ENCODE peak calls at places on chromosomes 7 and 10, in five cellular contexts. One of them, this sample, is unnamed.

GRCh38 chr10:660980-661890 is 28.2 kb downstream of the DIP2C start:
- DNase-seq in K562: no peak
- DNase-seq in SK-N-SH: no peak
- DNase-seq in IMR-90: no peak
- DNase-seq in HepG2: peak
- DNase-seq in this sample: no peak

GRCh38 chr10:102175415-102175814 is 23.2 kb downstream of the NOLC1 start:
- DNase-seq in K562: no peak
- DNase-seq in IMR-90: peak
- DNase-seq in SK-N-SH: no peak
- DNase-seq in HepG2: no peak
- DNase-seq in this sample: no peak

GRCh38 chr10:113219446-113219845 is 269.4 kb downstream of the TCF7L2 start:
- DNase-seq in K562: no peak
- DNase-seq in IMR-90: no peak
- DNase-seq in HepG2: no peak
- DNase-seq in SK-N-SH: no peak
- DNase-seq in this sample: no peak

GRCh38 chr7:105718511-105718925 is 137.2 kb upstream of the EFCAB10 start:
- DNase-seq in HepG2: no peak
- DNase-seq in K562: no peak
- DNase-seq in SK-N-SH: no peak
- DNase-seq in IMR-90: no peak
- DNase-seq in this sample: no peak

GRCh38 chr7:148546857-148547256 is 43.7 kb upstream of the C7orf33 start:
- DNase-seq in IMR-90: no peak
- DNase-seq in HepG2: no peak
- DNase-seq in SK-N-SH: no peak
- DNase-seq in K562: no peak
- DNase-seq in this sample: no peak

GRCh38 chr10:100568937-100569336 is 33.2 kb downstream of the HIF1AN start:
- DNase-seq in IMR-90: no peak
- DNase-seq in K562: no peak
- DNase-seq in HepG2: no peak
- DNase-seq in SK-N-SH: peak
- DNase-seq in this sample: no peak

GRCh38 chr7:90211391-90212148 is at the start of gene STEAP2:
- DNase-seq in SK-N-SH: peak
- DNase-seq in K562: peak
- DNase-seq in IMR-90: peak
- DNase-seq in HepG2: peak
- DNase-seq in this sample: no peak

GRCh38 chr7:74063646-74064045 is 20.0 kb upstream of the LIMK1 start:
- DNase-seq in HepG2: no peak
- DNase-seq in SK-N-SH: no peak
- DNase-seq in IMR-90: no peak
- DNase-seq in K562: no peak
- DNase-seq in this sample: no peak

GRCh38 chr7:31488562-31489203 is 25.2 kb upstream of the ITPRID1 start:
- DNase-seq in SK-N-SH: peak
- DNase-seq in HepG2: peak
- DNase-seq in IMR-90: no peak
- DNase-seq in K562: peak
- DNase-seq in this sample: peak

GRCh38 chr7:148390381-148390780 is 200.2 kb upstream of the C7orf33 start:
- DNase-seq in SK-N-SH: no peak
- DNase-seq in HepG2: no peak
- DNase-seq in K562: no peak
- DNase-seq in IMR-90: no peak
- DNase-seq in this sample: no peak

GRCh38 chr10:46557319-46558140 is 1.1 kb upstream of the GPRIN2 start:
- DNase-seq in K562: no peak
- DNase-seq in HepG2: no peak
- DNase-seq in SK-N-SH: no peak
- DNase-seq in IMR-90: no peak
- DNase-seq in this sample: no peak

GRCh38 chr10:63497321-63497720 is 23.9 kb upstream of the REEP3 start:
- DNase-seq in HepG2: no peak
- DNase-seq in SK-N-SH: no peak
- DNase-seq in IMR-90: no peak
- DNase-seq in K562: no peak
- DNase-seq in this sample: no peak

GRCh38 chr7:100372256-100372655 is 1.0 kb upstream of the PILRA start:
- DNase-seq in K562: no peak
- DNase-seq in HepG2: no peak
- DNase-seq in SK-N-SH: no peak
- DNase-seq in IMR-90: peak
- DNase-seq in this sample: no peak

GRCh38 chr7:112204776-112205347 is 1.3 kb downstream of the DOCK4 start:
- DNase-seq in K562: peak
- DNase-seq in IMR-90: no peak
- DNase-seq in HepG2: no peak
- DNase-seq in SK-N-SH: no peak
- DNase-seq in this sample: no peak

GRCh38 chr7:140165422-140165821 is 11.4 kb downstream of the KDM7A start:
- DNase-seq in SK-N-SH: no peak
- DNase-seq in HepG2: no peak
- DNase-seq in K562: no peak
- DNase-seq in IMR-90: peak
- DNase-seq in this sample: no peak

GRCh38 chr7:217781-218180 is 25.4 kb downstream of the FAM20C start:
- DNase-seq in SK-N-SH: no peak
- DNase-seq in K562: no peak
- DNase-seq in IMR-90: no peak
- DNase-seq in HepG2: no peak
- DNase-seq in this sample: no peak

GRCh38 chr7:218316-218715 is 25.9 kb downstream of the FAM20C start:
- DNase-seq in HepG2: no peak
- DNase-seq in IMR-90: no peak
- DNase-seq in SK-N-SH: no peak
- DNase-seq in K562: no peak
- DNase-seq in this sample: no peak

GRCh38 chr7:219581-220150 is 27.3 kb downstream of the FAM20C start:
- DNase-seq in IMR-90: no peak
- DNase-seq in HepG2: peak
- DNase-seq in SK-N-SH: no peak
- DNase-seq in K562: no peak
- DNase-seq in this sample: no peak

GRCh38 chr7:220151-220841 is 27.9 kb downstream of the FAM20C start:
- DNase-seq in SK-N-SH: peak
- DNase-seq in HepG2: peak
- DNase-seq in K562: peak
- DNase-seq in IMR-90: no peak
- DNase-seq in this sample: no peak

GRCh38 chr7:218896-219580 is 26.7 kb downstream of the FAM20C start:
- DNase-seq in HepG2: no peak
- DNase-seq in IMR-90: no peak
- DNase-seq in SK-N-SH: no peak
- DNase-seq in K562: no peak
- DNase-seq in this sample: no peak
- TF ChIP-seq MXI1 in HepG2: no peak
- TF ChIP-seq MXI1 in IMR-90: no peak
- TF ChIP-seq MXI1 in SK-N-SH: no peak
- TF ChIP-seq MXI1 in K562: no peak
- TF ChIP-seq MXI1 in this sample: no peak

DNA sequence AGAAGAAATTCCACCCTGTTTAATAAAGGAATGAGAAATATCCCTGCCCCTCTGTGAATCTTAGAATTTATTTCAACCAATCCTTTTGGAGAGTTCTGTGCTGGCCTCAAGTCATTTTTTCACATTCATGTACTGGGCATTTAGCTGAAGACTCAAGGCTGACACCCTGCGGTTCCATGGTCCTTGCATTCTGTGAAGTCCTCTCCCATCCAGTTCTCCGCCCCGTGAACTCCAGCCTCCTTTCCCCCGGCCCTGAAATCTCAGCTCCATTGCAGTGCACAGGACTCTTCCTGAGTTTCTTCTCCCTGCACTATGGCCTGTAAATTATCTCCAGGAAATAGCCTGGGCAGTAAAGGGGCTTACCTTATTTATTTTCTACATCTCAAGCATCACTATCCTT is 183.0 kb upstream of the KCND2 start:
- DNase-seq in SK-N-SH: peak
- DNase-seq in HepG2: peak
- DNase-seq in IMR-90: peak
- DNase-seq in K562: peak
- DNase-seq in this sample: no peak
- TF ChIP-seq MXI1 in SK-N-SH: no peak
- TF ChIP-seq MXI1 in HepG2: no peak
- TF ChIP-seq MXI1 in IMR-90: no peak
- TF ChIP-seq MXI1 in K562: no peak
- TF ChIP-seq MXI1 in this sample: no peak

GRCh38 chr10:91080776-91081175 is 139.7 kb upstream of the PCGF5 start:
- DNase-seq in IMR-90: no peak
- DNase-seq in HepG2: no peak
- DNase-seq in K562: no peak
- DNase-seq in SK-N-SH: no peak
- DNase-seq in this sample: no peak
- TF ChIP-seq MXI1 in IMR-90: no peak
- TF ChIP-seq MXI1 in HepG2: no peak
- TF ChIP-seq MXI1 in K562: no peak
- TF ChIP-seq MXI1 in SK-N-SH: no peak
- TF ChIP-seq MXI1 in this sample: no peak

DNA sequence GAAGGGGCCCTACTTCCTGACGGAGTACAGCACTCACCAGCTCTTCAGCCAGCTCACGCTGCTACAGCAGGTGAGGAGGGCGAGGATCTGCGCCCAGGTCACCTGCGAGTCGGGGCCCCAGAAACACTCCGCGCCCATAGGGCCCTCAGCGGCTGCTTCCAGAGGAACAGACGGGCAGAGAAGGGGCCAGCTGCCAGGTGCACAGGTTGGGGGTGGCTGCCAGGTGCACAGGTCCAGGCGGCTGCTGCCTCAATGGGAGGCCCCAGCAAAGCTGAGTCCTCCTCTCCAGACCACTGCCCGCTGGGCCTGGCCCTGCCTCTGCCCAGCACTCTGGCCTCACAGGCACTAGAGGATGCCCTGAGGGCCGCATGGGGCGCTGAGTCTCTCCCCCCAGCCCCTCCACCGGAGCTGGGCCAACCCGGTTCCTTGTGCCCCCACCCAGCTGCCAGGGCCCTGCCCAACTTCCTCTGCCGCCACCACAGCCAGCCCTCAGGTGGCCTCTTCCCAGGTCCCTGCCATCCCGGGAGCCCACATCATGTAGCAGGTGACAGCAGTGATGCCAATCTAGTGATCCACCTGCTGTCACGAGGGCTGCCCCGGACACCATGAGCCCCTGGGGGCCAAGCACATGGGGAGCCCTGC is 17.0 kb upstream of the UTF1 start:
- DNase-seq in IMR-90: no peak
- DNase-seq in K562: no peak
- DNase-seq in SK-N-SH: no peak
- DNase-seq in HepG2: no peak
- DNase-seq in this sample: no peak
- TF ChIP-seq MXI1 in IMR-90: no peak
- TF ChIP-seq MXI1 in K562: no peak
- TF ChIP-seq MXI1 in SK-N-SH: no peak
- TF ChIP-seq MXI1 in HepG2: no peak
- TF ChIP-seq MXI1 in this sample: no peak

GRCh38 chr7:33814958-33815735 is 90.2 kb upstream of the BMPER start:
- DNase-seq in K562: no peak
- DNase-seq in SK-N-SH: no peak
- DNase-seq in IMR-90: no peak
- DNase-seq in HepG2: no peak
- DNase-seq in this sample: no peak

GRCh38 chr7:33814400-33814799 is 90.9 kb upstream of the BMPER start:
- DNase-seq in K562: no peak
- DNase-seq in SK-N-SH: no peak
- DNase-seq in HepG2: no peak
- DNase-seq in IMR-90: no peak
- DNase-seq in this sample: no peak

GRCh38 chr7:33809218-33809617 is 96.1 kb upstream of the BMPER start:
- DNase-seq in SK-N-SH: no peak
- DNase-seq in K562: no peak
- DNase-seq in IMR-90: no peak
- DNase-seq in HepG2: no peak
- DNase-seq in this sample: no peak

GRCh38 chr7:33816106-33816505 is 89.2 kb upstream of the BMPER start:
- DNase-seq in K562: no peak
- DNase-seq in HepG2: no peak
- DNase-seq in SK-N-SH: no peak
- DNase-seq in IMR-90: no peak
- DNase-seq in this sample: no peak

GRCh38 chr7:33813331-33813730 is 92.0 kb upstream of the BMPER start:
- DNase-seq in SK-N-SH: no peak
- DNase-seq in K562: no peak
- DNase-seq in IMR-90: no peak
- DNase-seq in HepG2: no peak
- DNase-seq in this sample: no peak
- TF ChIP-seq MXI1 in SK-N-SH: no peak
- TF ChIP-seq MXI1 in K562: no peak
- TF ChIP-seq MXI1 in IMR-90: no peak
- TF ChIP-seq MXI1 in HepG2: no peak
- TF ChIP-seq MXI1 in this sample: no peak